ENCODE peak calls at places on chromosomes 4 and X, in eight cellular contexts. One of them, this sample, is unnamed.

GRCh38 chrX:108072746-108073145 is 18.6 kb downstream of the PSMD10 start:
- DNase-seq in ovary: no peak
- DNase-seq in upper lobe of left lung: no peak
- DNase-seq in SK-N-SH: no peak
- DNase-seq in HepG2: no peak
- DNase-seq in sigmoid colon: no peak
- DNase-seq in A549: no peak
- DNase-seq in transverse colon: no peak
- DNase-seq in this sample: no peak

GRCh38 chr4:101033986-101034385 is 313.3 kb downstream of the PPP3CA start:
- DNase-seq in transverse colon: no peak
- DNase-seq in sigmoid colon: no peak
- DNase-seq in SK-N-SH: no peak
- DNase-seq in A549: no peak
- DNase-seq in upper lobe of left lung: no peak
- DNase-seq in HepG2: no peak
- DNase-seq in ovary: no peak
- DNase-seq in this sample: no peak

GRCh38 chr4:37890501-37891220 is at the start of gene TBC1D1:
- DNase-seq in transverse colon: peak
- DNase-seq in upper lobe of left lung: peak
- DNase-seq in sigmoid colon: peak
- DNase-seq in HepG2: no peak
- DNase-seq in A549: no peak
- DNase-seq in ovary: peak
- DNase-seq in SK-N-SH: peak
- DNase-seq in this sample: no peak

GRCh38 chr4:138175337-138175794 is 66.8 kb downstream of the SLC7A11 start:
- DNase-seq in SK-N-SH: no peak
- DNase-seq in A549: no peak
- DNase-seq in ovary: no peak
- DNase-seq in transverse colon: peak
- DNase-seq in sigmoid colon: no peak
- DNase-seq in HepG2: no peak
- DNase-seq in upper lobe of left lung: no peak
- DNase-seq in this sample: no peak

GRCh38 chr4:55636622-55636999 is 513 bp upstream of the NMU start:
- DNase-seq in transverse colon: no peak
- DNase-seq in sigmoid colon: no peak
- DNase-seq in ovary: no peak
- DNase-seq in SK-N-SH: peak
- DNase-seq in A549: no peak
- DNase-seq in upper lobe of left lung: no peak
- DNase-seq in HepG2: no peak
- DNase-seq in this sample: no peak

GRCh38 chrX:17527135-17527701 is 152.2 kb downstream of the NHS start:
- DNase-seq in A549: no peak
- DNase-seq in ovary: peak
- DNase-seq in HepG2: no peak
- DNase-seq in sigmoid colon: no peak
- DNase-seq in upper lobe of left lung: peak
- DNase-seq in transverse colon: no peak
- DNase-seq in SK-N-SH: no peak
- DNase-seq in this sample: no peak

GRCh38 chr4:41322613-41323012 is 65.9 kb downstream of the UCHL1 start:
- DNase-seq in SK-N-SH: no peak
- DNase-seq in HepG2: no peak
- DNase-seq in sigmoid colon: no peak
- DNase-seq in A549: no peak
- DNase-seq in ovary: no peak
- DNase-seq in upper lobe of left lung: no peak
- DNase-seq in transverse colon: no peak
- DNase-seq in this sample: no peak

GRCh38 chr4:57435300-57435699 is 325.1 kb upstream of the IGFBP7 start:
- DNase-seq in A549: no peak
- DNase-seq in transverse colon: no peak
- DNase-seq in ovary: no peak
- DNase-seq in SK-N-SH: no peak
- DNase-seq in HepG2: no peak
- DNase-seq in upper lobe of left lung: no peak
- DNase-seq in sigmoid colon: no peak
- DNase-seq in this sample: no peak

GRCh38 chr4:52588771-52589591 is 70.1 kb downstream of the USP46 start:
- DNase-seq in HepG2: no peak
- DNase-seq in transverse colon: no peak
- DNase-seq in ovary: no peak
- DNase-seq in sigmoid colon: no peak
- DNase-seq in SK-N-SH: no peak
- DNase-seq in A549: no peak
- DNase-seq in upper lobe of left lung: no peak
- DNase-seq in this sample: peak

GRCh38 chr4:88999392-88999791 is 57.6 kb downstream of the FAM13A start:
- DNase-seq in transverse colon: no peak
- DNase-seq in SK-N-SH: no peak
- DNase-seq in ovary: no peak
- DNase-seq in HepG2: no peak
- DNase-seq in upper lobe of left lung: no peak
- DNase-seq in sigmoid colon: no peak
- DNase-seq in A549: no peak
- DNase-seq in this sample: no peak

GRCh38 chrX:72297953-72298730 is 7.6 kb downstream of the CITED1 start:
- DNase-seq in ovary: no peak
- DNase-seq in sigmoid colon: no peak
- DNase-seq in A549: no peak
- DNase-seq in SK-N-SH: peak
- DNase-seq in transverse colon: no peak
- DNase-seq in HepG2: peak
- DNase-seq in upper lobe of left lung: no peak
- DNase-seq in this sample: no peak

GRCh38 chr4:4182835-4183568 is 43.7 kb downstream of the OTOP1 start:
- DNase-seq in SK-N-SH: peak
- DNase-seq in ovary: no peak
- DNase-seq in A549: peak
- DNase-seq in sigmoid colon: no peak
- DNase-seq in upper lobe of left lung: no peak
- DNase-seq in HepG2: peak
- DNase-seq in transverse colon: no peak
- DNase-seq in this sample: no peak

GRCh38 chr4:171847751-171848150 is 34.5 kb downstream of the GALNTL6 start:
- DNase-seq in sigmoid colon: no peak
- DNase-seq in ovary: no peak
- DNase-seq in HepG2: no peak
- DNase-seq in upper lobe of left lung: no peak
- DNase-seq in A549: no peak
- DNase-seq in transverse colon: no peak
- DNase-seq in SK-N-SH: no peak
- DNase-seq in this sample: no peak

GRCh38 chr4:54281060-54281781 is 52.1 kb downstream of the PDGFRA start:
- DNase-seq in HepG2: no peak
- DNase-seq in transverse colon: peak
- DNase-seq in ovary: peak
- DNase-seq in SK-N-SH: no peak
- DNase-seq in sigmoid colon: peak
- DNase-seq in upper lobe of left lung: peak
- DNase-seq in A549: no peak
- DNase-seq in this sample: no peak

GRCh38 chrX:130097507-130098201 is 12.6 kb downstream of the ELF4 start:
- DNase-seq in upper lobe of left lung: peak
- DNase-seq in A549: no peak
- DNase-seq in SK-N-SH: peak
- DNase-seq in sigmoid colon: no peak
- DNase-seq in transverse colon: peak
- DNase-seq in ovary: no peak
- DNase-seq in HepG2: peak
- DNase-seq in this sample: no peak

GRCh38 chrX:140918398-140919043 is 83.9 kb upstream of the SPANXB1 start:
- DNase-seq in A549: peak
- DNase-seq in SK-N-SH: peak
- DNase-seq in transverse colon: peak
- DNase-seq in sigmoid colon: no peak
- DNase-seq in ovary: no peak
- DNase-seq in upper lobe of left lung: no peak
- DNase-seq in HepG2: peak
- DNase-seq in this sample: no peak

GRCh38 chrX:92247076-92247475 is 467.9 kb downstream of the PCDH11X start:
- DNase-seq in HepG2: no peak
- DNase-seq in upper lobe of left lung: no peak
- DNase-seq in transverse colon: no peak
- DNase-seq in A549: no peak
- DNase-seq in sigmoid colon: no peak
- DNase-seq in SK-N-SH: no peak
- DNase-seq in ovary: no peak
- DNase-seq in this sample: no peak

GRCh38 chr4:21569638-21570037 is 378.9 kb downstream of the KCNIP4 start:
- DNase-seq in HepG2: no peak
- DNase-seq in transverse colon: no peak
- DNase-seq in ovary: no peak
- DNase-seq in upper lobe of left lung: no peak
- DNase-seq in SK-N-SH: no peak
- DNase-seq in sigmoid colon: no peak
- DNase-seq in A549: no peak
- DNase-seq in this sample: no peak

GRCh38 chrX:150366951-150367545 is 3.9 kb downstream of the MAMLD1 start:
- DNase-seq in SK-N-SH: no peak
- DNase-seq in A549: peak
- DNase-seq in ovary: no peak
- DNase-seq in sigmoid colon: no peak
- DNase-seq in upper lobe of left lung: no peak
- DNase-seq in transverse colon: no peak
- DNase-seq in HepG2: no peak
- DNase-seq in this sample: no peak
- H3K4me3 ChIP-seq in SK-N-SH: no peak
- H3K4me3 ChIP-seq in A549: peak
- H3K4me3 ChIP-seq in ovary: peak
- H3K4me3 ChIP-seq in sigmoid colon: peak
- H3K4me3 ChIP-seq in upper lobe of left lung: peak
- H3K4me3 ChIP-seq in transverse colon: no peak
- H3K4me3 ChIP-seq in HepG2: no peak
- H3K4me3 ChIP-seq in this sample: peak

DNA sequence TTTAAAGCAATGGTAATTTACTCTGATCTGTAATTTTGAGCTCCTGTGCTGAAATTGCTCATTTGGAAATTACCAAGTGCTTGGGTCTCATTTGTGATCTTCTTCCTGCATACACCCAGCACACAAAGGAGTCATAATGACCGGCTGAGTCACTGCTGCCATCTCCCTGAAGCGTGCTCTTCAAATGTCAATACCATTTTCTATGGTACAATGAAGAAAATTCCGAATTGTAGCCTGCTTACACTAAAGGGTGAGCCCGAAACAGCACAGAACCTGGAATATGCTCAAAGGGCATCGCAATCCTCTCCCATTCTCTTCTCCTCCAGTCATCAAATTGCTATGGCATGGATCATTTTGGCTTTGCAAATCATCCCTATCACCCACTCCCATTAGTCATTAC is 140.6 kb downstream of the GRIA3 start:
- DNase-seq in HepG2: no peak
- DNase-seq in SK-N-SH: no peak
- DNase-seq in A549: no peak
- DNase-seq in upper lobe of left lung: no peak
- DNase-seq in sigmoid colon: no peak
- DNase-seq in transverse colon: no peak
- DNase-seq in ovary: no peak
- DNase-seq in this sample: no peak
- TF ChIP-seq EP300 in HepG2: no peak
- TF ChIP-seq EP300 in SK-N-SH: no peak
- TF ChIP-seq EP300 in A549: no peak
- TF ChIP-seq EP300 in upper lobe of left lung: no peak
- TF ChIP-seq EP300 in sigmoid colon: no peak
- TF ChIP-seq EP300 in transverse colon: no peak
- TF ChIP-seq EP300 in ovary: no peak
- TF ChIP-seq EP300 in this sample: no peak

GRCh38 chr4:166726832-166727231 is 507.5 kb downstream of the SPOCK3 start:
- DNase-seq in sigmoid colon: no peak
- DNase-seq in A549: no peak
- DNase-seq in transverse colon: no peak
- DNase-seq in HepG2: no peak
- DNase-seq in ovary: no peak
- DNase-seq in SK-N-SH: no peak
- DNase-seq in upper lobe of left lung: no peak
- DNase-seq in this sample: no peak

GRCh38 chr4:166724369-166724768 is 509.9 kb downstream of the SPOCK3 start:
- DNase-seq in SK-N-SH: no peak
- DNase-seq in A549: no peak
- DNase-seq in HepG2: no peak
- DNase-seq in ovary: no peak
- DNase-seq in upper lobe of left lung: no peak
- DNase-seq in transverse colon: no peak
- DNase-seq in sigmoid colon: no peak
- DNase-seq in this sample: no peak

DNA sequence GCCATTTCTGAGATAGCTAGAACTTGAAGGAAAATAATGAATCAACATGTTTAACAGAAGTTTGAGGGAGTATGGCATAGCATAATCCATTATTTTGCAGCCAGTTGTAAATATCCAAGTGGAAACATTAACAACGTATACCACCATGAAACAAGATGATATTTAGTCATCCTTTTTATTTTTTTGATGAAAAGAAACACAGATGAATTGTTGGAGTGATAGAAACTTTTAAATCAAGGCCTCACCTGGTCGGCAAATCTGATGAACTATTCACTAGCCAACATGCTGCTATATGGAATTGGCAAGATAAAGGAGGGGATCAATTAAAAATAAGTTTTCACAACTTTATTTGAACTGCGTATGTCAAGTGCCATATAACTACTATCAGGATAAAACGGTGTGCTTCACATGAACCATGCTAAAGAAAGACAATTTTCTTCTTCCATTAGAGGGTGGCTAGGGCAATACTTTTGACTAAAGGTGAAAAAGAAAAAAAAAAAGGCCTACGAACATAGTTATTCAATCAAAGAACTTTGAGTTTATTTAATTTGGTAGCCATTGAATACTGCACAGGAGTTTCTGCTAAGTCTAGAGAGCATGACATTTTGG is 510.7 kb downstream of the SPOCK3 start:
- DNase-seq in transverse colon: no peak
- DNase-seq in sigmoid colon: no peak
- DNase-seq in ovary: no peak
- DNase-seq in SK-N-SH: no peak
- DNase-seq in HepG2: no peak
- DNase-seq in A549: no peak
- DNase-seq in upper lobe of left lung: no peak
- DNase-seq in this sample: no peak
- H3K27ac ChIP-seq in transverse colon: no peak
- H3K27ac ChIP-seq in sigmoid colon: no peak
- H3K27ac ChIP-seq in ovary: no peak
- H3K27ac ChIP-seq in SK-N-SH: no peak
- H3K27ac ChIP-seq in HepG2: no peak
- H3K27ac ChIP-seq in A549: no peak
- H3K27ac ChIP-seq in upper lobe of left lung: no peak
- H3K27ac ChIP-seq in this sample: no peak

DNA sequence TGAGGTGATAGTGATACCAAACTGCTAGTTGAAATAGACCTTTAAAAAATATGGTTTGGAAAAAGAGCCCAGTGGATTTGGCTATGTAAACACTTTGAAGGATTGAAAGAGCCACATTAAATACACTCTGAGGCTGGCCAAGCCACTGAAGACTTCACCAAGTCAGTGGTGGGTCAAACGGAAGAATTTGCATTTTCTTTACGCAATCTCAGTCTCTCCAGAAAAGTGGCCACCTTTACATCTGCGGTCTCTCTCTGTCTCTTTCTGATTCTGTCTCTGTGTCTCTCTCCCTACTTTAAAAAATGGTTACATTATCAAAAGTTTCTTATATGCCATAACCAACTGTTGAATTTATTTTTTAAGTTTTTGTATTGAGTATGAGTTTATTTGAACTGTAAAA is 651.2 kb upstream of the PITX2 start:
- DNase-seq in SK-N-SH: no peak
- DNase-seq in A549: no peak
- DNase-seq in transverse colon: no peak
- DNase-seq in sigmoid colon: no peak
- DNase-seq in upper lobe of left lung: no peak
- DNase-seq in ovary: no peak
- DNase-seq in HepG2: no peak
- DNase-seq in this sample: no peak
- H3K4me3 ChIP-seq in SK-N-SH: no peak
- H3K4me3 ChIP-seq in A549: no peak
- H3K4me3 ChIP-seq in transverse colon: no peak
- H3K4me3 ChIP-seq in sigmoid colon: no peak
- H3K4me3 ChIP-seq in upper lobe of left lung: no peak
- H3K4me3 ChIP-seq in ovary: no peak
- H3K4me3 ChIP-seq in HepG2: no peak
- H3K4me3 ChIP-seq in this sample: no peak

This sample was measured in esophagus muscularis mucosa.